ENCODE peak calls at places on chromosomes 4 and X, in six cellular contexts. One of them, this sample, is unnamed.

GRCh38 chr4:153002110-153002509 is 66.0 kb downstream of the FHDC1 start:
- ATAC-seq in GM12878: no peak
- ATAC-seq in gastrocnemius medialis: no peak
- ATAC-seq in A549: no peak
- ATAC-seq in thoracic aorta: no peak
- ATAC-seq in aorta: no peak
- ATAC-seq in this sample: no peak

GRCh38 chrX:52585892-52586291 is 68.8 kb downstream of the SSX7 start:
- ATAC-seq in GM12878: no peak
- ATAC-seq in gastrocnemius medialis: no peak
- ATAC-seq in A549: no peak
- ATAC-seq in thoracic aorta: no peak
- ATAC-seq in aorta: no peak
- ATAC-seq in this sample: no peak

GRCh38 chr4:80710748-80711451 is 319.6 kb upstream of the BMP3 start:
- ATAC-seq in GM12878: no peak
- ATAC-seq in gastrocnemius medialis: no peak
- ATAC-seq in A549: no peak
- ATAC-seq in thoracic aorta: no peak
- ATAC-seq in aorta: no peak
- ATAC-seq in this sample: no peak

GRCh38 chrX:45842916-45843315 is 642.2 kb upstream of the DIPK2B start:
- ATAC-seq in GM12878: no peak
- ATAC-seq in gastrocnemius medialis: no peak
- ATAC-seq in A549: no peak
- ATAC-seq in thoracic aorta: no peak
- ATAC-seq in aorta: no peak
- ATAC-seq in this sample: no peak

GRCh38 chrX:132023896-132024386 is 839 bp downstream of the STK26 start:
- ATAC-seq in GM12878: peak; percentile 74
- ATAC-seq in gastrocnemius medialis: no peak
- ATAC-seq in A549: peak; percentile 19
- ATAC-seq in thoracic aorta: no peak
- ATAC-seq in aorta: peak; percentile 47
- ATAC-seq in this sample: peak; percentile 17

GRCh38 chr4:109406337-109406931 is 27.2 kb upstream of the SEC24B start:
- ATAC-seq in GM12878: peak; percentile 94
- ATAC-seq in gastrocnemius medialis: peak; percentile 80
- ATAC-seq in A549: peak; percentile 83
- ATAC-seq in thoracic aorta: peak; percentile 86
- ATAC-seq in aorta: peak; percentile 63
- ATAC-seq in this sample: no peak

GRCh38 chrX:148380107-148380506 is 120.3 kb upstream of the AFF2 start:
- ATAC-seq in GM12878: peak; percentile 13
- ATAC-seq in gastrocnemius medialis: no peak
- ATAC-seq in A549: no peak
- ATAC-seq in thoracic aorta: no peak
- ATAC-seq in aorta: no peak
- ATAC-seq in this sample: no peak

GRCh38 chr4:129350800-129351199 is 254.8 kb downstream of the C4orf33 start:
- ATAC-seq in GM12878: no peak
- ATAC-seq in gastrocnemius medialis: no peak
- ATAC-seq in A549: no peak
- ATAC-seq in thoracic aorta: no peak
- ATAC-seq in aorta: no peak
- ATAC-seq in this sample: no peak

GRCh38 chr4:85005865-85006377 is 39.4 kb upstream of the WDFY3 start:
- ATAC-seq in GM12878: no peak
- ATAC-seq in gastrocnemius medialis: no peak
- ATAC-seq in A549: no peak
- ATAC-seq in thoracic aorta: no peak
- ATAC-seq in aorta: no peak
- ATAC-seq in this sample: no peak

GRCh38 chr4:56666279-56666678 is 14.8 kb downstream of the HOPX start:
- ATAC-seq in GM12878: no peak
- ATAC-seq in gastrocnemius medialis: no peak
- ATAC-seq in A549: no peak
- ATAC-seq in thoracic aorta: no peak
- ATAC-seq in aorta: no peak
- ATAC-seq in this sample: no peak

GRCh38 chr4:40856836-40857362 is 107.1 kb downstream of the NSUN7 start:
- ATAC-seq in GM12878: peak; percentile 96
- ATAC-seq in gastrocnemius medialis: peak; percentile 66
- ATAC-seq in A549: peak; percentile 97
- ATAC-seq in thoracic aorta: peak; percentile 67
- ATAC-seq in aorta: peak; percentile 91
- ATAC-seq in this sample: peak; percentile 88

GRCh38 chr4:48790581-48790980 is 10.5 kb upstream of the FRYL start:
- ATAC-seq in GM12878: no peak
- ATAC-seq in gastrocnemius medialis: no peak
- ATAC-seq in A549: no peak
- ATAC-seq in thoracic aorta: no peak
- ATAC-seq in aorta: no peak
- ATAC-seq in this sample: no peak

GRCh38 chr4:123031664-123032063 is 109.3 kb upstream of the NUDT6 start:
- ATAC-seq in GM12878: no peak
- ATAC-seq in gastrocnemius medialis: no peak
- ATAC-seq in A549: no peak
- ATAC-seq in thoracic aorta: no peak
- ATAC-seq in aorta: no peak
- ATAC-seq in this sample: no peak

GRCh38 chr4:21921526-21922180 is 26.9 kb downstream of the KCNIP4 start:
- ATAC-seq in GM12878: no peak
- ATAC-seq in gastrocnemius medialis: no peak
- ATAC-seq in A549: no peak
- ATAC-seq in thoracic aorta: no peak
- ATAC-seq in aorta: no peak
- ATAC-seq in this sample: no peak

GRCh38 chrX:20015422-20015821 is 24.6 kb upstream of the BCLAF3 start:
- ATAC-seq in GM12878: peak; percentile 79
- ATAC-seq in gastrocnemius medialis: no peak
- ATAC-seq in A549: no peak
- ATAC-seq in thoracic aorta: no peak
- ATAC-seq in aorta: no peak
- ATAC-seq in this sample: no peak

GRCh38 chr4:152431287-152431686 is 104.6 kb downstream of the FBXW7 start:
- ATAC-seq in GM12878: no peak
- ATAC-seq in gastrocnemius medialis: no peak
- ATAC-seq in A549: no peak
- ATAC-seq in thoracic aorta: no peak
- ATAC-seq in aorta: no peak
- ATAC-seq in this sample: no peak

GRCh38 chrX:39484159-39484558 is 613.6 kb downstream of the BCOR start:
- ATAC-seq in GM12878: no peak
- ATAC-seq in gastrocnemius medialis: no peak
- ATAC-seq in A549: no peak
- ATAC-seq in thoracic aorta: no peak
- ATAC-seq in aorta: no peak
- ATAC-seq in this sample: no peak

GRCh38 chrX:39477438-39478120 is 620.2 kb downstream of the BCOR start:
- ATAC-seq in GM12878: no peak
- ATAC-seq in gastrocnemius medialis: no peak
- ATAC-seq in A549: no peak
- ATAC-seq in thoracic aorta: no peak
- ATAC-seq in aorta: no peak
- ATAC-seq in this sample: no peak

GRCh38 chrX:39484669-39485068 is 613.1 kb downstream of the BCOR start:
- ATAC-seq in GM12878: no peak
- ATAC-seq in gastrocnemius medialis: no peak
- ATAC-seq in A549: no peak
- ATAC-seq in thoracic aorta: no peak
- ATAC-seq in aorta: no peak
- ATAC-seq in this sample: no peak

GRCh38 chrX:39479856-39480255 is 617.9 kb downstream of the BCOR start:
- ATAC-seq in GM12878: no peak
- ATAC-seq in gastrocnemius medialis: no peak
- ATAC-seq in A549: no peak
- ATAC-seq in thoracic aorta: no peak
- ATAC-seq in aorta: no peak
- ATAC-seq in this sample: no peak

DNA sequence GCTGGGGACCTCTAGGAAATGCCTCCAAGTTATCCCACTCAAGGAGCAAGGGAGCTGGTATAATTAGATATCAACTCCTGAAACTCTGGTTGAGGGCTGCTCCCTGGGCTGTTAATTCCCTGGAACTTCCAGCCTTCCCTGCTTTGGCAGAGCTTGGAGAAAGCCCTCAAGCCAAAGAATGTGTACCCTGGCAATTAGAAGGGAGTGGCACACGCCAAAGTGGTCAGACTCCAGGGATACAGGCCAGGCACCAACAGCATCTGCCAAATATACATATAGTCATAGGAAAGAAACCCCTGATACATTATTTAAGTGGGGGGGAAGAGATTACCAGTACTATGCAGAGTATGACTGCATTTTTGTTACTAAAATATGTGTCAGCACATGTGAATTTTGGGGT is 616.8 kb downstream of the BCOR start:
- ATAC-seq in GM12878: no peak
- ATAC-seq in gastrocnemius medialis: no peak
- ATAC-seq in A549: no peak
- ATAC-seq in thoracic aorta: no peak
- ATAC-seq in aorta: no peak
- ATAC-seq in this sample: no peak
- H3K4me1 ChIP-seq in GM12878: no peaks in the 10 kb centered on the region
- H3K4me1 ChIP-seq in gastrocnemius medialis: no peaks in the 10 kb centered on the region
- H3K4me1 ChIP-seq in A549: no peaks in the 10 kb centered on the region
- H3K4me1 ChIP-seq in thoracic aorta: no peaks in the 10 kb centered on the region
- H3K4me1 ChIP-seq in aorta: no peaks in the 10 kb centered on the region
- H3K4me1 ChIP-seq in this sample: peaks cover 16% of the 10 kb centered on the region

GRCh38 chr4:13616597-13616996 is 10.9 kb downstream of the BOD1L1 start:
- ATAC-seq in GM12878: no peak
- ATAC-seq in gastrocnemius medialis: no peak
- ATAC-seq in A549: no peak
- ATAC-seq in thoracic aorta: no peak
- ATAC-seq in aorta: no peak
- ATAC-seq in this sample: no peak
- H3K4me1 ChIP-seq in GM12878: peaks cover 25% of the 10 kb centered on the region
- H3K4me1 ChIP-seq in gastrocnemius medialis: no peaks in the 10 kb centered on the region
- H3K4me1 ChIP-seq in A549: peaks cover 6% of the 10 kb centered on the region
- H3K4me1 ChIP-seq in thoracic aorta: no peaks in the 10 kb centered on the region
- H3K4me1 ChIP-seq in aorta: no peaks in the 10 kb centered on the region
- H3K4me1 ChIP-seq in this sample: peaks cover 9% of the 10 kb centered on the region

GRCh38 chr4:82373816-82374740 is at the start of gene HNRNPD:
- ATAC-seq in GM12878: peak; percentile 92
- ATAC-seq in gastrocnemius medialis: peak; percentile 90
- ATAC-seq in A549: peak; percentile 93
- ATAC-seq in thoracic aorta: peak; percentile 96
- ATAC-seq in aorta: peak; percentile 98
- ATAC-seq in this sample: peak; percentile 96

GRCh38 chr4:82371398-82371972 is 2.3 kb downstream of the HNRNPD start:
- ATAC-seq in GM12878: no peak
- ATAC-seq in gastrocnemius medialis: no peak
- ATAC-seq in A549: no peak
- ATAC-seq in thoracic aorta: no peak
- ATAC-seq in aorta: no peak
- ATAC-seq in this sample: no peak

GRCh38 chr4:82372502-82372873 is 1.3 kb downstream of the HNRNPD start:
- ATAC-seq in GM12878: peak; percentile 13
- ATAC-seq in gastrocnemius medialis: no peak
- ATAC-seq in A549: no peak
- ATAC-seq in thoracic aorta: no peak
- ATAC-seq in aorta: no peak
- ATAC-seq in this sample: no peak

GRCh38 chr4:82376109-82376508 is 2.3 kb upstream of the HNRNPD start:
- ATAC-seq in GM12878: no peak
- ATAC-seq in gastrocnemius medialis: no peak
- ATAC-seq in A549: no peak
- ATAC-seq in thoracic aorta: no peak
- ATAC-seq in aorta: no peak
- ATAC-seq in this sample: no peak

GRCh38 chr4:82372874-82373815 is 646 bp downstream of the HNRNPD start:
- ATAC-seq in GM12878: peak; percentile 59
- ATAC-seq in gastrocnemius medialis: peak; percentile 52
- ATAC-seq in A549: peak; percentile 69
- ATAC-seq in thoracic aorta: peak; percentile 22
- ATAC-seq in aorta: peak; percentile 61
- ATAC-seq in this sample: peak; percentile 5
- H3K4me1 ChIP-seq in GM12878: peaks cover 6% of the 10 kb centered on the region
- H3K4me1 ChIP-seq in gastrocnemius medialis: peaks cover 53% of the 10 kb centered on the region
- H3K4me1 ChIP-seq in A549: peaks cover 35% of the 10 kb centered on the region
- H3K4me1 ChIP-seq in thoracic aorta: peaks cover 48% of the 10 kb centered on the region
- H3K4me1 ChIP-seq in aorta: no peaks in the 10 kb centered on the region
- H3K4me1 ChIP-seq in this sample: peaks cover 24% of the 10 kb centered on the region

GRCh38 chr4:3465698-3466671 is 2.9 kb downstream of the DOK7 start:
- ATAC-seq in GM12878: no peak
- ATAC-seq in gastrocnemius medialis: peak; percentile 27
- ATAC-seq in A549: peak; percentile 54
- ATAC-seq in thoracic aorta: no peak
- ATAC-seq in aorta: no peak
- ATAC-seq in this sample: no peak
- H3K4me1 ChIP-seq in GM12878: no peaks in the 10 kb centered on the region
- H3K4me1 ChIP-seq in gastrocnemius medialis: peaks cover 37% of the 10 kb centered on the region
- H3K4me1 ChIP-seq in A549: no peaks in the 10 kb centered on the region
- H3K4me1 ChIP-seq in thoracic aorta: peaks cover 32% of the 10 kb centered on the region
- H3K4me1 ChIP-seq in aorta: no peaks in the 10 kb centered on the region
- H3K4me1 ChIP-seq in this sample: no peaks in the 10 kb centered on the region

DNA sequence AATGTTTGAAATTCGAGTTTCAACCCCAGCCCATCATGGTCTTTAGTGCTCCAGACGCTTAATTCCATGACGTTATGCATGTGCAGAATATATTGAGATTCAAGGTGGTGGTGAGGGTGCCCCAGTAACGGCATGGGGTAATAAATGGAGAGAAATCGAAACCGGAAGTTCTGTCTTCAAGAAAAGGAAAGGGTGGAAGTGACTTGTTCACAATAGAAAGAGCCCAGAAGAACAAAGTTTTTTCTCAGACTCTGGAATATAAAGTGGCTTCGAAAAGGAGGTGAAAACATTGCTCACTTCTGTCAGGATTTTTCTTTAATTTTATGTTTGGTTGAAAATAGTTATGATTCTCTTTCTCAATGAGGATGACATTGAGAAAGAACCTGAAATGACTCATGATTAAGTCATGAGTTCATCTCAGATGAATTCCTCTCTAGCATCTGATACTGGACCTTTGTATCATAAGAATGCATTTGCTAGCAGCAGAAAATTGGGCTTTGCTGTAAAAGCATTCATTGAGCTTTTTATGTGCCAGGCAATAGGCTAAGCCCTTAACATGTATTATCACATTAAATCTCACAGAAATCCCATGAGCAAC is 798 bp upstream of the DDX60L start:
- ATAC-seq in GM12878: peak; percentile 60
- ATAC-seq in gastrocnemius medialis: peak; percentile 84
- ATAC-seq in A549: peak; percentile 75
- ATAC-seq in thoracic aorta: peak; percentile 53
- ATAC-seq in aorta: peak; percentile 76
- ATAC-seq in this sample: peak; percentile 66
- H3K4me1 ChIP-seq in GM12878: peaks cover 6% of the 10 kb centered on the region
- H3K4me1 ChIP-seq in gastrocnemius medialis: peaks cover 11% of the 10 kb centered on the region
- H3K4me1 ChIP-seq in A549: peaks cover 42% of the 10 kb centered on the region
- H3K4me1 ChIP-seq in thoracic aorta: peaks cover 10% of the 10 kb centered on the region
- H3K4me1 ChIP-seq in aorta: peaks cover 2% of the 10 kb centered on the region
- H3K4me1 ChIP-seq in this sample: peaks cover 26% of the 10 kb centered on the region

GRCh38 chrX:130172127-130172834 is 519 bp downstream of the RAB33A start:
- ATAC-seq in GM12878: no peak
- ATAC-seq in gastrocnemius medialis: no peak
- ATAC-seq in A549: no peak
- ATAC-seq in thoracic aorta: no peak
- ATAC-seq in aorta: no peak
- ATAC-seq in this sample: no peak
- H3K4me1 ChIP-seq in GM12878: peaks cover 17% of the 10 kb centered on the region
- H3K4me1 ChIP-seq in gastrocnemius medialis: no peaks in the 10 kb centered on the region
- H3K4me1 ChIP-seq in A549: peaks cover 26% of the 10 kb centered on the region
- H3K4me1 ChIP-seq in thoracic aorta: peaks cover 22% of the 10 kb centered on the region
- H3K4me1 ChIP-seq in aorta: peaks cover 2% of the 10 kb centered on the region
- H3K4me1 ChIP-seq in this sample: peaks cover 37% of the 10 kb centered on the region

GRCh38 chrX:138946941-138947340 is 235.4 kb upstream of the FGF13 start:
- ATAC-seq in GM12878: no peak
- ATAC-seq in gastrocnemius medialis: no peak
- ATAC-seq in A549: no peak
- ATAC-seq in thoracic aorta: no peak
- ATAC-seq in aorta: no peak
- ATAC-seq in this sample: no peak

GRCh38 chrX:138945219-138945618 is 233.7 kb upstream of the FGF13 start:
- ATAC-seq in GM12878: no peak
- ATAC-seq in gastrocnemius medialis: peak; percentile 98
- ATAC-seq in A549: no peak
- ATAC-seq in thoracic aorta: no peak
- ATAC-seq in aorta: no peak
- ATAC-seq in this sample: no peak
- H3K4me1 ChIP-seq in GM12878: no peaks in the 10 kb centered on the region
- H3K4me1 ChIP-seq in gastrocnemius medialis: peaks cover 3% of the 10 kb centered on the region
- H3K4me1 ChIP-seq in A549: no peaks in the 10 kb centered on the region
- H3K4me1 ChIP-seq in thoracic aorta: no peaks in the 10 kb centered on the region
- H3K4me1 ChIP-seq in aorta: no peaks in the 10 kb centered on the region
- H3K4me1 ChIP-seq in this sample: no peaks in the 10 kb centered on the region

This sample was measured in gastroesophageal sphincter.